ENCODE peak calls at places on chromosomes 12 and 14, in four cellular contexts. T is A549, I is dorsolateral prefrontal cortex, Q is occipital lobe. J is an unnamed sample.

GRCh38 chr12:5628501-5628900 is 196.6 kb downstream of the NTF3 start:
- DNase-seq in T (no peak), Q (no peak), I (no peak), J (no peak)

GRCh38 chr12:107684990-107685359 is 624 bp upstream of the PWP1 start:
- DNase-seq in Q (no peak), T (peak), I (no peak), J (no peak)

GRCh38 chr12:2417761-2418160 is 365.0 kb downstream of the CACNA1C start:
- DNase-seq in I (no peak), Q (no peak), T (no peak), J (no peak)

GRCh38 chr12:31578632-31579031 is 12.3 kb downstream of the DENND5B start:
- DNase-seq in I (peak), Q (no peak), T (no peak), J (peak)

GRCh38 chr14:99806040-99806439 is 12.8 kb downstream of the EML1 start:
- DNase-seq in Q (no peak), T (no peak), I (no peak), J (peak)

GRCh38 chr12:78249578-78249977 is 418.9 kb downstream of the NAV3 start:
- DNase-seq in I (no peak), Q (no peak), T (no peak), J (no peak)

GRCh38 chr12:104435765-104436164 is 21.0 kb upstream of the CHST11 start:
- DNase-seq in Q (no peak), I (no peak), T (no peak), J (no peak)

GRCh38 chr14:30355431-30355913 is 203.5 kb upstream of the G2E3 start:
- DNase-seq in I (no peak), T (no peak), Q (no peak), J (no peak)

GRCh38 chr14:54840798-54841197 is 61.8 kb downstream of the GCH1 start:
- DNase-seq in I (no peak), Q (no peak), T (no peak), J (no peak)

GRCh38 chr12:52884526-52885293 is 20.2 kb downstream of the KRT8 start:
- DNase-seq in T (peak), I (peak), Q (peak), J (peak)

GRCh38 chr12:49336645-49337584 is at the start of gene C1QL4:
- DNase-seq in I (peak), T (peak), Q (peak), J (peak)

GRCh38 chr12:94710933-94711332 is 60.6 kb upstream of the TMCC3 start:
- DNase-seq in I (no peak), T (peak), Q (no peak), J (peak)

GRCh38 chr12:58204086-58204485 is 262.7 kb downstream of the ATP23 start:
- DNase-seq in I (no peak), Q (no peak), T (no peak), J (no peak)

GRCh38 chr12:75760481-75761324 is 249.3 kb upstream of the KRR1 start:
- DNase-seq in I (no peak), T (no peak), Q (no peak), J (no peak)

GRCh38 chr12:60257063-60257462 is 661.2 kb downstream of the SLC16A7 start:
- DNase-seq in I (no peak), Q (no peak), T (peak), J (no peak)

GRCh38 chr14:38143170-38143569 is 64.5 kb upstream of the SSTR1 start:
- DNase-seq in I (no peak), Q (no peak), T (no peak), J (no peak)

GRCh38 chr14:102917469-102918211 is 4.8 kb upstream of the AMN start:
- DNase-seq in T (peak), I (peak), Q (no peak), J (peak)

GRCh38 chr14:77087631-77088030 is 10.4 kb upstream of the CIPC start:
- DNase-seq in Q (no peak), T (no peak), I (no peak), J (no peak)

GRCh38 chr12:131444220-131445164 is 266.4 kb upstream of the SFSWAP start:
- DNase-seq in I (no peak), T (no peak), Q (no peak), J (no peak)

J was measured in head of caudate nucleus.